ENCODE peak calls at places on chromosomes 7 and 10, in ten cellular contexts. C, Q, P, W, L, D, E, R, V and S are unnamed samples.

GRCh38 chr7:69638674-69639073 is 40.4 kb downstream of the AUTS2 start:
- DNase-seq in W (no peak), Q (no peak), L (no peak), E (no peak), D (no peak), V (no peak), C (no peak), R (no peak), P (no peak), S (no peak)

GRCh38 chr10:72981028-72981881 is 26.6 kb upstream of the PLA2G12B start:
- DNase-seq in V (no peak), W (no peak), Q (no peak), R (no peak), P (no peak), E (no peak), C (no peak), D (no peak), L (no peak), S (no peak)

GRCh38 chr7:117961235-117961634 is 88.0 kb upstream of the CTTNBP2 start:
- DNase-seq in Q (no peak), W (no peak), L (no peak), D (no peak), P (no peak), E (no peak), V (no peak), R (no peak), C (no peak), S (no peak)

GRCh38 chr10:102424916-102425315 is 4.3 kb downstream of the FBXL15 start:
- DNase-seq in E (no peak), C (no peak), R (no peak), W (no peak), Q (peak; percentile 43), P (no peak), D (peak; percentile 59), V (no peak), L (no peak), S (no peak)

GRCh38 chr7:37320840-37321468 is 127.7 kb downstream of the ELMO1 start:
- DNase-seq in Q (no peak), W (no peak), D (no peak), V (peak; percentile 56), L (no peak), R (peak; percentile 14), P (no peak), E (no peak), C (no peak), S (no peak)

GRCh38 chr7:50742401-50742800 is 40.3 kb downstream of the GRB10 start:
- DNase-seq in Q (no peak), D (no peak), W (no peak), V (no peak), E (no peak), L (no peak), P (no peak), R (no peak), C (no peak), S (no peak)

GRCh38 chr7:128830231-128831177 is at the start of gene FLNC:
- DNase-seq in D (peak; percentile 86), W (no peak), C (peak; percentile 74), P (no peak), L (peak; percentile 68), Q (peak; percentile 64), V (peak; percentile 77), E (peak; percentile 28), R (peak; percentile 87), S (no peak)

GRCh38 chr7:35477609-35478008 is 217.3 kb downstream of the HERPUD2 start:
- DNase-seq in Q (no peak), E (no peak), D (no peak), W (no peak), C (no peak), L (no peak), R (no peak), V (no peak), P (no peak), S (no peak)

GRCh38 chr7:149884541-149884940 is 10.8 kb downstream of the ATP6V0E2 start:
- DNase-seq in E (no peak), L (no peak), C (no peak), Q (peak; percentile 30), D (peak; percentile 83), P (no peak), V (no peak), R (no peak), W (no peak), S (no peak)

GRCh38 chr7:93873998-93874574 is 16.5 kb downstream of the TFPI2 start:
- DNase-seq in V (no peak), L (no peak), E (no peak), R (no peak), D (no peak), Q (no peak), C (no peak), W (no peak), P (no peak), S (no peak)

GRCh38 chr10:87844837-87845623 is 18.3 kb downstream of the KLLN start:
- DNase-seq in D (no peak), C (no peak), Q (no peak), P (no peak), E (no peak), L (peak; percentile 55), R (peak; percentile 19), W (peak; percentile 72), V (peak; percentile 77), S (no peak)

DNA sequence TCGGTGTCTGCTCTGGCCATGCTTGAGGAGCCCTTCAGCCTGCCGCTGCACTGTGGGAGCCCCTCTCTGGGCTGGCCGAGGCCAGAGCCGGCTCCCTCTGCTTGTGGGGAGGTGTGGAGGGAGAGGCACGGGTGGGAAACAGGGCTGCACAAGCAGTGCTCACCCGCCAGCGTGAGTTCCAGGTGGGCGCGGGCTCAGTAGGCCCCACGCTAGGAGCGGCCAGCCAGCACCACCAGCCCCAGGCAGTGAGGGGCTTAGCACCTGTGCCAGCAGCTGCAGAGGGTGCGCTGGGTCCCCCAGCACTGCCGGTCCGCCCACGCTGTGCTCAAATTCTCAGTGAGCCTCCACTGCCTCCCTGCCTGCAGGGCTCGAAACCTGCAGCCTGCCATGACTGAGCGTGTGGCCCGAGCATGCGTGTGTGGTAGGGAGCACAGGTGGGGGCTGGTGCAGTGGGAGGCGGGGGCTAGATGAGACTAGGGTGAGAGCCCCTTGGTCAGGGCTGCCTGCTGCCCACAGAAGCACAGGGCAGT is 223.0 kb downstream of the ZNF248 start:
- DNase-seq in C (no peak), L (no peak), D (no peak), R (no peak), W (no peak), E (no peak), V (no peak), P (no peak), Q (no peak), S (no peak)
- H3K9me3 ChIP-seq in C (no peaks in the 10 kb centered on the region), L (peaks cover 7% of the 10 kb centered on the region), D (no peaks in the 10 kb centered on the region), R (no peaks in the 10 kb centered on the region), W (no peaks in the 10 kb centered on the region), E (no peaks in the 10 kb centered on the region), V (peaks cover 12% of the 10 kb centered on the region), P (no peaks in the 10 kb centered on the region), Q (no peaks in the 10 kb centered on the region), S (no peaks in the 10 kb centered on the region)

GRCh38 chr10:104328636-104328915 is 9.7 kb downstream of the ITPRIP start:
- DNase-seq in C (no peak), R (no peak), W (no peak), D (no peak), V (no peak), L (no peak), E (no peak), Q (no peak), P (no peak), S (no peak)

GRCh38 chr10:104325436-104326430 is 12.5 kb downstream of the ITPRIP start:
- DNase-seq in Q (no peak), D (peak; percentile 84), W (no peak), E (no peak), C (no peak), R (no peak), V (no peak), L (peak; percentile 60), P (peak; percentile 76), S (no peak)

GRCh38 chr10:104328916-104329710 is 9.2 kb downstream of the ITPRIP start:
- DNase-seq in P (peak; percentile 63), R (peak; percentile 75), C (peak; percentile 92), D (peak; percentile 79), V (peak; percentile 95), W (peak; percentile 98), Q (no peak), L (peak; percentile 86), E (peak; percentile 82), S (peak; percentile 92)

GRCh38 chr10:104327745-104328635 is 10.3 kb downstream of the ITPRIP start:
- DNase-seq in D (peak; percentile 54), Q (no peak), C (peak; percentile 91), L (peak; percentile 87), E (no peak), V (peak; percentile 93), R (peak; percentile 44), W (no peak), P (peak; percentile 57), S (peak; percentile 69)

GRCh38 chr10:104326991-104327610 is 11.2 kb downstream of the ITPRIP start:
- DNase-seq in C (no peak), V (no peak), P (no peak), W (no peak), Q (no peak), D (no peak), L (no peak), R (no peak), E (no peak), S (peak; percentile 58)
- H3K4me1 ChIP-seq in C (peaks cover 62% of the 10 kb centered on the region), V (peaks cover 55% of the 10 kb centered on the region), P (peaks cover 100% of the 10 kb centered on the region), W (peaks cover 96% of the 10 kb centered on the region), Q (peaks cover 41% of the 10 kb centered on the region), D (peaks cover 59% of the 10 kb centered on the region), L (peaks cover 82% of the 10 kb centered on the region), R (peaks cover 49% of the 10 kb centered on the region), E (peaks cover 100% of the 10 kb centered on the region), S (peaks cover 87% of the 10 kb centered on the region)

GRCh38 chr7:155259791-155260497 is 37.7 kb upstream of the INSIG1 start:
- DNase-seq in P (no peak), L (no peak), C (no peak), D (no peak), R (no peak), Q (no peak), E (no peak), V (no peak), W (no peak), S (no peak)

GRCh38 chr7:155257482-155258232 is 40.0 kb upstream of the INSIG1 start:
- DNase-seq in R (no peak), P (no peak), W (no peak), V (no peak), C (no peak), D (peak; percentile 92), E (no peak), Q (no peak), L (peak; percentile 73), S (peak; percentile 88)

GRCh38 chr7:155256761-155257481 is 40.8 kb upstream of the INSIG1 start:
- DNase-seq in L (no peak), P (no peak), D (no peak), V (no peak), Q (no peak), E (no peak), C (no peak), W (no peak), R (no peak), S (no peak)

GRCh38 chr7:155256081-155256760 is 41.5 kb upstream of the INSIG1 start:
- DNase-seq in L (no peak), E (no peak), P (no peak), W (no peak), Q (peak; percentile 30), C (no peak), D (no peak), R (no peak), V (no peak), S (no peak)

GRCh38 chr7:155258233-155258575 is 39.5 kb upstream of the INSIG1 start:
- DNase-seq in L (peak; percentile 12), W (no peak), V (peak; percentile 70), C (no peak), P (no peak), R (no peak), Q (no peak), D (no peak), E (no peak), S (no peak)
- H3K4me3 ChIP-seq in L (no peak overlapping the region), W (no peak overlapping the region), V (no peak overlapping the region), C (no peak overlapping the region), P (no peak overlapping the region), R (no peak overlapping the region), Q (no peak overlapping the region), D (no peak overlapping the region), E (no peak overlapping the region), S (peak overlapping the region; percentile 48)

GRCh38 chr7:130566898-130567280 is 75.0 kb downstream of the MEST start:
- DNase-seq in V (no peak), Q (no peak), P (no peak), D (no peak), L (no peak), R (no peak), C (no peak), E (no peak), W (no peak), S (no peak)
- H3K9me3 ChIP-seq in V (peaks cover 12% of the 10 kb centered on the region), Q (no peaks in the 10 kb centered on the region), P (peaks cover 9% of the 10 kb centered on the region), D (no peaks in the 10 kb centered on the region), L (no peaks in the 10 kb centered on the region), R (peaks cover 9% of the 10 kb centered on the region), C (no peaks in the 10 kb centered on the region), E (peaks cover 3% of the 10 kb centered on the region), W (no peaks in the 10 kb centered on the region), S (no peaks in the 10 kb centered on the region)